ENCODE peak calls at places on chromosome 20, in seven cellular contexts. One of them, this sample, is unnamed.

GRCh38 chr20:25987073-25987927 is 290.6 kb upstream of the ZNF337 start:
- DNase-seq in stimulated activated CD4-positive, alpha-beta T cell treated with anti-CD3 and anti-CD28 coated beads, Interleukin-4, amount 100 ng/mL, for 48 hours: peak; percentile 45
- DNase-seq in fibroblast of lung: peak; percentile 6
- DNase-seq in NCI-H2029 treated with DMSO at 0.1 percent for 48 hours: no peak
- DNase-seq in effector CD4-positive, alpha-beta T cell: no peak
- DNase-seq in ACHN: no peak
- DNase-seq in NCI-H1105: peak; percentile 83
- DNase-seq in this sample: no peak

GRCh38 chr20:15220009-15220656 is 882.7 kb upstream of the FLRT3 start:
- DNase-seq in stimulated activated CD4-positive, alpha-beta T cell treated with anti-CD3 and anti-CD28 coated beads, Interleukin-4, amount 100 ng/mL, for 48 hours: no peak
- DNase-seq in fibroblast of lung: no peak
- DNase-seq in NCI-H2029 treated with DMSO at 0.1 percent for 48 hours: no peak
- DNase-seq in effector CD4-positive, alpha-beta T cell: no peak
- DNase-seq in ACHN: no peak
- DNase-seq in NCI-H1105: no peak
- DNase-seq in this sample: no peak

GRCh38 chr20:53141651-53142050 is 169.5 kb downstream of the TSHZ2 start:
- DNase-seq in stimulated activated CD4-positive, alpha-beta T cell treated with anti-CD3 and anti-CD28 coated beads, Interleukin-4, amount 100 ng/mL, for 48 hours: no peak
- DNase-seq in fibroblast of lung: no peak
- DNase-seq in NCI-H2029 treated with DMSO at 0.1 percent for 48 hours: no peak
- DNase-seq in effector CD4-positive, alpha-beta T cell: no peak
- DNase-seq in ACHN: no peak
- DNase-seq in NCI-H1105: no peak
- DNase-seq in this sample: peak; percentile 46

GRCh38 chr20:46348972-46349741 is 40.9 kb upstream of the CDH22 start:
- DNase-seq in stimulated activated CD4-positive, alpha-beta T cell treated with anti-CD3 and anti-CD28 coated beads, Interleukin-4, amount 100 ng/mL, for 48 hours: peak; percentile 52
- DNase-seq in fibroblast of lung: peak; percentile 34
- DNase-seq in NCI-H2029 treated with DMSO at 0.1 percent for 48 hours: no peak
- DNase-seq in effector CD4-positive, alpha-beta T cell: peak; percentile 43
- DNase-seq in ACHN: peak; percentile 54
- DNase-seq in NCI-H1105: peak; percentile 52
- DNase-seq in this sample: no peak

GRCh38 chr20:37943033-37943432 is 40.1 kb downstream of the VSTM2L start:
- DNase-seq in stimulated activated CD4-positive, alpha-beta T cell treated with anti-CD3 and anti-CD28 coated beads, Interleukin-4, amount 100 ng/mL, for 48 hours: no peak
- DNase-seq in fibroblast of lung: no peak
- DNase-seq in NCI-H2029 treated with DMSO at 0.1 percent for 48 hours: no peak
- DNase-seq in effector CD4-positive, alpha-beta T cell: no peak
- DNase-seq in ACHN: no peak
- DNase-seq in NCI-H1105: no peak
- DNase-seq in this sample: no peak

GRCh38 chr20:36666181-36666740 is 20.3 kb upstream of the SLA2 start:
- DNase-seq in stimulated activated CD4-positive, alpha-beta T cell treated with anti-CD3 and anti-CD28 coated beads, Interleukin-4, amount 100 ng/mL, for 48 hours: no peak
- DNase-seq in fibroblast of lung: peak; percentile 47
- DNase-seq in NCI-H2029 treated with DMSO at 0.1 percent for 48 hours: no peak
- DNase-seq in effector CD4-positive, alpha-beta T cell: no peak
- DNase-seq in ACHN: peak; percentile 8
- DNase-seq in NCI-H1105: no peak
- DNase-seq in this sample: no peak

GRCh38 chr20:3374296-3374695 is 33.2 kb downstream of the DNAAF9 start:
- DNase-seq in stimulated activated CD4-positive, alpha-beta T cell treated with anti-CD3 and anti-CD28 coated beads, Interleukin-4, amount 100 ng/mL, for 48 hours: no peak
- DNase-seq in fibroblast of lung: peak; percentile 49
- DNase-seq in NCI-H2029 treated with DMSO at 0.1 percent for 48 hours: no peak
- DNase-seq in effector CD4-positive, alpha-beta T cell: no peak
- DNase-seq in ACHN: peak; percentile 53
- DNase-seq in NCI-H1105: no peak
- DNase-seq in this sample: no peak

GRCh38 chr20:38005866-38006265 is 27.4 kb downstream of the TTI1 start:
- DNase-seq in stimulated activated CD4-positive, alpha-beta T cell treated with anti-CD3 and anti-CD28 coated beads, Interleukin-4, amount 100 ng/mL, for 48 hours: no peak
- DNase-seq in fibroblast of lung: no peak
- DNase-seq in NCI-H2029 treated with DMSO at 0.1 percent for 48 hours: no peak
- DNase-seq in effector CD4-positive, alpha-beta T cell: no peak
- DNase-seq in ACHN: no peak
- DNase-seq in NCI-H1105: no peak
- DNase-seq in this sample: no peak

GRCh38 chr20:46087161-46087560 is 2.6 kb downstream of the NCOA5 start:
- DNase-seq in stimulated activated CD4-positive, alpha-beta T cell treated with anti-CD3 and anti-CD28 coated beads, Interleukin-4, amount 100 ng/mL, for 48 hours: no peak
- DNase-seq in fibroblast of lung: peak; percentile 43
- DNase-seq in NCI-H2029 treated with DMSO at 0.1 percent for 48 hours: no peak
- DNase-seq in effector CD4-positive, alpha-beta T cell: no peak
- DNase-seq in ACHN: peak; percentile 21
- DNase-seq in NCI-H1105: no peak
- DNase-seq in this sample: no peak

GRCh38 chr20:60057866-60058807 is 99.9 kb downstream of the CDH26 start:
- DNase-seq in stimulated activated CD4-positive, alpha-beta T cell treated with anti-CD3 and anti-CD28 coated beads, Interleukin-4, amount 100 ng/mL, for 48 hours: no peak
- DNase-seq in fibroblast of lung: peak; percentile 64
- DNase-seq in NCI-H2029 treated with DMSO at 0.1 percent for 48 hours: peak; percentile 97
- DNase-seq in effector CD4-positive, alpha-beta T cell: no peak
- DNase-seq in ACHN: no peak
- DNase-seq in NCI-H1105: peak; percentile 59
- DNase-seq in this sample: peak; percentile 65

GRCh38 chr20:43983359-43983758 is 68.7 kb downstream of the TOX2 start:
- DNase-seq in stimulated activated CD4-positive, alpha-beta T cell treated with anti-CD3 and anti-CD28 coated beads, Interleukin-4, amount 100 ng/mL, for 48 hours: peak; percentile 49
- DNase-seq in fibroblast of lung: no peak
- DNase-seq in NCI-H2029 treated with DMSO at 0.1 percent for 48 hours: no peak
- DNase-seq in effector CD4-positive, alpha-beta T cell: no peak
- DNase-seq in ACHN: peak; percentile 13
- DNase-seq in NCI-H1105: no peak
- DNase-seq in this sample: no peak

GRCh38 chr20:45370571-45371204 is 7.4 kb downstream of the TP53TG5 start:
- DNase-seq in stimulated activated CD4-positive, alpha-beta T cell treated with anti-CD3 and anti-CD28 coated beads, Interleukin-4, amount 100 ng/mL, for 48 hours: no peak
- DNase-seq in fibroblast of lung: no peak
- DNase-seq in NCI-H2029 treated with DMSO at 0.1 percent for 48 hours: no peak
- DNase-seq in effector CD4-positive, alpha-beta T cell: no peak
- DNase-seq in ACHN: no peak
- DNase-seq in NCI-H1105: no peak
- DNase-seq in this sample: no peak

GRCh38 chr20:13296070-13296469 is 75.0 kb downstream of the ISM1 start:
- DNase-seq in stimulated activated CD4-positive, alpha-beta T cell treated with anti-CD3 and anti-CD28 coated beads, Interleukin-4, amount 100 ng/mL, for 48 hours: no peak
- DNase-seq in fibroblast of lung: no peak
- DNase-seq in NCI-H2029 treated with DMSO at 0.1 percent for 48 hours: no peak
- DNase-seq in effector CD4-positive, alpha-beta T cell: no peak
- DNase-seq in ACHN: no peak
- DNase-seq in NCI-H1105: no peak
- DNase-seq in this sample: no peak

GRCh38 chr20:57664476-57664875 is 44.2 kb upstream of the ZBP1 start:
- DNase-seq in stimulated activated CD4-positive, alpha-beta T cell treated with anti-CD3 and anti-CD28 coated beads, Interleukin-4, amount 100 ng/mL, for 48 hours: no peak
- DNase-seq in fibroblast of lung: no peak
- DNase-seq in NCI-H2029 treated with DMSO at 0.1 percent for 48 hours: no peak
- DNase-seq in effector CD4-positive, alpha-beta T cell: no peak
- DNase-seq in ACHN: no peak
- DNase-seq in NCI-H1105: no peak
- DNase-seq in this sample: no peak

GRCh38 chr20:19552144-19552895 is 205.7 kb upstream of the RIN2 start:
- DNase-seq in stimulated activated CD4-positive, alpha-beta T cell treated with anti-CD3 and anti-CD28 coated beads, Interleukin-4, amount 100 ng/mL, for 48 hours: no peak
- DNase-seq in fibroblast of lung: no peak
- DNase-seq in NCI-H2029 treated with DMSO at 0.1 percent for 48 hours: no peak
- DNase-seq in effector CD4-positive, alpha-beta T cell: no peak
- DNase-seq in ACHN: no peak
- DNase-seq in NCI-H1105: no peak
- DNase-seq in this sample: no peak

GRCh38 chr20:23225407-23226060 is 125.1 kb upstream of the NXT1 start:
- DNase-seq in stimulated activated CD4-positive, alpha-beta T cell treated with anti-CD3 and anti-CD28 coated beads, Interleukin-4, amount 100 ng/mL, for 48 hours: no peak
- DNase-seq in fibroblast of lung: peak; percentile 96
- DNase-seq in NCI-H2029 treated with DMSO at 0.1 percent for 48 hours: no peak
- DNase-seq in effector CD4-positive, alpha-beta T cell: no peak
- DNase-seq in ACHN: no peak
- DNase-seq in NCI-H1105: no peak
- DNase-seq in this sample: peak; percentile 69

GRCh38 chr20:24912397-24913075 is 36.5 kb upstream of the CST7 start:
- DNase-seq in stimulated activated CD4-positive, alpha-beta T cell treated with anti-CD3 and anti-CD28 coated beads, Interleukin-4, amount 100 ng/mL, for 48 hours: no peak
- DNase-seq in fibroblast of lung: no peak
- DNase-seq in NCI-H2029 treated with DMSO at 0.1 percent for 48 hours: no peak
- DNase-seq in effector CD4-positive, alpha-beta T cell: no peak
- DNase-seq in ACHN: no peak
- DNase-seq in NCI-H1105: no peak
- DNase-seq in this sample: no peak

GRCh38 chr20:3432844-3433243 is 25.4 kb upstream of the DNAAF9 start:
- DNase-seq in stimulated activated CD4-positive, alpha-beta T cell treated with anti-CD3 and anti-CD28 coated beads, Interleukin-4, amount 100 ng/mL, for 48 hours: no peak
- DNase-seq in fibroblast of lung: no peak
- DNase-seq in NCI-H2029 treated with DMSO at 0.1 percent for 48 hours: no peak
- DNase-seq in effector CD4-positive, alpha-beta T cell: no peak
- DNase-seq in ACHN: no peak
- DNase-seq in NCI-H1105: no peak
- DNase-seq in this sample: no peak

GRCh38 chr20:17645010-17645409 is 37.0 kb downstream of the RRBP1 start:
- DNase-seq in stimulated activated CD4-positive, alpha-beta T cell treated with anti-CD3 and anti-CD28 coated beads, Interleukin-4, amount 100 ng/mL, for 48 hours: no peak
- DNase-seq in fibroblast of lung: no peak
- DNase-seq in NCI-H2029 treated with DMSO at 0.1 percent for 48 hours: no peak
- DNase-seq in effector CD4-positive, alpha-beta T cell: no peak
- DNase-seq in ACHN: no peak
- DNase-seq in NCI-H1105: no peak
- DNase-seq in this sample: no peak

GRCh38 chr20:59831901-59832240 is 101.6 kb downstream of the SYCP2 start:
- DNase-seq in stimulated activated CD4-positive, alpha-beta T cell treated with anti-CD3 and anti-CD28 coated beads, Interleukin-4, amount 100 ng/mL, for 48 hours: no peak
- DNase-seq in fibroblast of lung: no peak
- DNase-seq in NCI-H2029 treated with DMSO at 0.1 percent for 48 hours: no peak
- DNase-seq in effector CD4-positive, alpha-beta T cell: no peak
- DNase-seq in ACHN: no peak
- DNase-seq in NCI-H1105: no peak
- DNase-seq in this sample: no peak

GRCh38 chr20:1711266-1711665 is 53.7 kb upstream of the SIRPG start:
- DNase-seq in stimulated activated CD4-positive, alpha-beta T cell treated with anti-CD3 and anti-CD28 coated beads, Interleukin-4, amount 100 ng/mL, for 48 hours: no peak
- DNase-seq in fibroblast of lung: no peak
- DNase-seq in NCI-H2029 treated with DMSO at 0.1 percent for 48 hours: no peak
- DNase-seq in effector CD4-positive, alpha-beta T cell: no peak
- DNase-seq in ACHN: no peak
- DNase-seq in NCI-H1105: no peak
- DNase-seq in this sample: no peak

GRCh38 chr20:45095753-45096371 is 5.1 kb downstream of the KCNS1 start:
- DNase-seq in stimulated activated CD4-positive, alpha-beta T cell treated with anti-CD3 and anti-CD28 coated beads, Interleukin-4, amount 100 ng/mL, for 48 hours: peak; percentile 44
- DNase-seq in fibroblast of lung: peak; percentile 72
- DNase-seq in NCI-H2029 treated with DMSO at 0.1 percent for 48 hours: peak; percentile 33
- DNase-seq in effector CD4-positive, alpha-beta T cell: peak; percentile 38
- DNase-seq in ACHN: peak; percentile 56
- DNase-seq in NCI-H1105: peak; percentile 18
- DNase-seq in this sample: no peak

GRCh38 chr20:53495357-53495756 is 98.3 kb downstream of the ZNF217 start:
- DNase-seq in stimulated activated CD4-positive, alpha-beta T cell treated with anti-CD3 and anti-CD28 coated beads, Interleukin-4, amount 100 ng/mL, for 48 hours: no peak
- DNase-seq in fibroblast of lung: no peak
- DNase-seq in NCI-H2029 treated with DMSO at 0.1 percent for 48 hours: no peak
- DNase-seq in effector CD4-positive, alpha-beta T cell: no peak
- DNase-seq in ACHN: no peak
- DNase-seq in NCI-H1105: no peak
- DNase-seq in this sample: peak; percentile 22

GRCh38 chr20:55375920-55376319 is 629.4 kb downstream of the CBLN4 start:
- DNase-seq in stimulated activated CD4-positive, alpha-beta T cell treated with anti-CD3 and anti-CD28 coated beads, Interleukin-4, amount 100 ng/mL, for 48 hours: no peak
- DNase-seq in fibroblast of lung: no peak
- DNase-seq in NCI-H2029 treated with DMSO at 0.1 percent for 48 hours: no peak
- DNase-seq in effector CD4-positive, alpha-beta T cell: no peak
- DNase-seq in ACHN: no peak
- DNase-seq in NCI-H1105: no peak
- DNase-seq in this sample: no peak

GRCh38 chr20:62364911-62365736 is 2.0 kb downstream of the LAMA5 start:
- DNase-seq in stimulated activated CD4-positive, alpha-beta T cell treated with anti-CD3 and anti-CD28 coated beads, Interleukin-4, amount 100 ng/mL, for 48 hours: no peak
- DNase-seq in fibroblast of lung: no peak
- DNase-seq in NCI-H2029 treated with DMSO at 0.1 percent for 48 hours: no peak
- DNase-seq in effector CD4-positive, alpha-beta T cell: no peak
- DNase-seq in ACHN: no peak
- DNase-seq in NCI-H1105: no peak
- DNase-seq in this sample: no peak

GRCh38 chr20:21684671-21685070 is 20.8 kb upstream of the PAX1 start:
- DNase-seq in stimulated activated CD4-positive, alpha-beta T cell treated with anti-CD3 and anti-CD28 coated beads, Interleukin-4, amount 100 ng/mL, for 48 hours: no peak
- DNase-seq in fibroblast of lung: no peak
- DNase-seq in NCI-H2029 treated with DMSO at 0.1 percent for 48 hours: no peak
- DNase-seq in effector CD4-positive, alpha-beta T cell: no peak
- DNase-seq in ACHN: no peak
- DNase-seq in NCI-H1105: no peak
- DNase-seq in this sample: no peak

GRCh38 chr20:25538838-25539665 is 46.3 kb downstream of the NINL start:
- DNase-seq in stimulated activated CD4-positive, alpha-beta T cell treated with anti-CD3 and anti-CD28 coated beads, Interleukin-4, amount 100 ng/mL, for 48 hours: no peak
- DNase-seq in fibroblast of lung: no peak
- DNase-seq in NCI-H2029 treated with DMSO at 0.1 percent for 48 hours: no peak
- DNase-seq in effector CD4-positive, alpha-beta T cell: no peak
- DNase-seq in ACHN: no peak
- DNase-seq in NCI-H1105: no peak
- DNase-seq in this sample: no peak

GRCh38 chr20:33875055-33875454 is 63.9 kb downstream of the CHMP4B start:
- DNase-seq in stimulated activated CD4-positive, alpha-beta T cell treated with anti-CD3 and anti-CD28 coated beads, Interleukin-4, amount 100 ng/mL, for 48 hours: no peak
- DNase-seq in fibroblast of lung: no peak
- DNase-seq in NCI-H2029 treated with DMSO at 0.1 percent for 48 hours: no peak
- DNase-seq in effector CD4-positive, alpha-beta T cell: no peak
- DNase-seq in ACHN: no peak
- DNase-seq in NCI-H1105: no peak
- DNase-seq in this sample: no peak

GRCh38 chr20:43983904-43984361 is 69.3 kb downstream of the TOX2 start:
- DNase-seq in stimulated activated CD4-positive, alpha-beta T cell treated with anti-CD3 and anti-CD28 coated beads, Interleukin-4, amount 100 ng/mL, for 48 hours: no peak
- DNase-seq in fibroblast of lung: no peak
- DNase-seq in NCI-H2029 treated with DMSO at 0.1 percent for 48 hours: no peak
- DNase-seq in effector CD4-positive, alpha-beta T cell: no peak
- DNase-seq in ACHN: no peak
- DNase-seq in NCI-H1105: no peak
- DNase-seq in this sample: peak; percentile 22

GRCh38 chr20:47276856-47277541 is 79.5 kb downstream of the ZMYND8 start:
- DNase-seq in stimulated activated CD4-positive, alpha-beta T cell treated with anti-CD3 and anti-CD28 coated beads, Interleukin-4, amount 100 ng/mL, for 48 hours: no peak
- DNase-seq in fibroblast of lung: peak; percentile 73
- DNase-seq in NCI-H2029 treated with DMSO at 0.1 percent for 48 hours: no peak
- DNase-seq in effector CD4-positive, alpha-beta T cell: no peak
- DNase-seq in ACHN: no peak
- DNase-seq in NCI-H1105: no peak
- DNase-seq in this sample: peak; percentile 83

GRCh38 chr20:11901127-11901526 is 16.6 kb upstream of the BTBD3 start:
- DNase-seq in stimulated activated CD4-positive, alpha-beta T cell treated with anti-CD3 and anti-CD28 coated beads, Interleukin-4, amount 100 ng/mL, for 48 hours: no peak
- DNase-seq in fibroblast of lung: peak; percentile 53
- DNase-seq in NCI-H2029 treated with DMSO at 0.1 percent for 48 hours: no peak
- DNase-seq in effector CD4-positive, alpha-beta T cell: no peak
- DNase-seq in ACHN: peak; percentile 43
- DNase-seq in NCI-H1105: no peak
- DNase-seq in this sample: peak; percentile 96

GRCh38 chr20:326645-327031 is 1.3 kb downstream of the SOX12 start:
- DNase-seq in stimulated activated CD4-positive, alpha-beta T cell treated with anti-CD3 and anti-CD28 coated beads, Interleukin-4, amount 100 ng/mL, for 48 hours: no peak
- DNase-seq in fibroblast of lung: peak; percentile 25
- DNase-seq in NCI-H2029 treated with DMSO at 0.1 percent for 48 hours: no peak
- DNase-seq in effector CD4-positive, alpha-beta T cell: no peak
- DNase-seq in ACHN: peak; percentile 31
- DNase-seq in NCI-H1105: peak; percentile 55
- DNase-seq in this sample: no peak

GRCh38 chr20:22216984-22217383 is 367.4 kb downstream of the FOXA2 start:
- DNase-seq in stimulated activated CD4-positive, alpha-beta T cell treated with anti-CD3 and anti-CD28 coated beads, Interleukin-4, amount 100 ng/mL, for 48 hours: no peak
- DNase-seq in fibroblast of lung: no peak
- DNase-seq in NCI-H2029 treated with DMSO at 0.1 percent for 48 hours: no peak
- DNase-seq in effector CD4-positive, alpha-beta T cell: no peak
- DNase-seq in ACHN: no peak
- DNase-seq in NCI-H1105: no peak
- DNase-seq in this sample: no peak

GRCh38 chr20:8512003-8512402 is 379.9 kb downstream of the PLCB1 start:
- DNase-seq in stimulated activated CD4-positive, alpha-beta T cell treated with anti-CD3 and anti-CD28 coated beads, Interleukin-4, amount 100 ng/mL, for 48 hours: no peak
- DNase-seq in fibroblast of lung: no peak
- DNase-seq in NCI-H2029 treated with DMSO at 0.1 percent for 48 hours: no peak
- DNase-seq in effector CD4-positive, alpha-beta T cell: no peak
- DNase-seq in ACHN: no peak
- DNase-seq in NCI-H1105: no peak
- DNase-seq in this sample: no peak

GRCh38 chr20:35563834-35564233 is 22.0 kb downstream of the ERGIC3 start:
- DNase-seq in stimulated activated CD4-positive, alpha-beta T cell treated with anti-CD3 and anti-CD28 coated beads, Interleukin-4, amount 100 ng/mL, for 48 hours: no peak
- DNase-seq in fibroblast of lung: no peak
- DNase-seq in NCI-H2029 treated with DMSO at 0.1 percent for 48 hours: no peak
- DNase-seq in effector CD4-positive, alpha-beta T cell: no peak
- DNase-seq in ACHN: no peak
- DNase-seq in NCI-H1105: no peak
- DNase-seq in this sample: no peak

GRCh38 chr20:1652960-1653359 is 4.6 kb downstream of the SIRPG start:
- DNase-seq in stimulated activated CD4-positive, alpha-beta T cell treated with anti-CD3 and anti-CD28 coated beads, Interleukin-4, amount 100 ng/mL, for 48 hours: no peak
- DNase-seq in fibroblast of lung: no peak
- DNase-seq in NCI-H2029 treated with DMSO at 0.1 percent for 48 hours: no peak
- DNase-seq in effector CD4-positive, alpha-beta T cell: no peak
- DNase-seq in ACHN: no peak
- DNase-seq in NCI-H1105: no peak
- DNase-seq in this sample: no peak